ENCODE peak calls at places on chromosomes 2 and 18, in eight cellular contexts. One of them, this sample, is unnamed.

GRCh38 chr2:236939751-236940229 is 145.9 kb upstream of the COPS8 start:
- DNase-seq in HEK293T: no peak
- DNase-seq in nephron progenitor cell: no peak
- DNase-seq in pancreas: no peak
- DNase-seq in activated naive CD4-positive, alpha-beta T cell treated with anti-CD3 and anti-CD28 coated beads for 36 hours: no peak
- DNase-seq in GM04504: no peak
- DNase-seq in dorsolateral prefrontal cortex: no peak
- DNase-seq in astrocyte of the cerebellum: no peak
- DNase-seq in this sample: no peak

GRCh38 chr2:101119431-101119830 is 31.8 kb downstream of the TBC1D8 start:
- DNase-seq in astrocyte of the cerebellum: peak; percentile 41
- DNase-seq in dorsolateral prefrontal cortex: peak; percentile 56
- DNase-seq in pancreas: peak; percentile 88
- DNase-seq in activated naive CD4-positive, alpha-beta T cell treated with anti-CD3 and anti-CD28 coated beads for 36 hours: no peak
- DNase-seq in nephron progenitor cell: no peak
- DNase-seq in GM04504: peak; percentile 52
- DNase-seq in HEK293T: no peak
- DNase-seq in this sample: no peak

GRCh38 chr2:226299771-226300170 is 499.8 kb downstream of the IRS1 start:
- DNase-seq in astrocyte of the cerebellum: no peak
- DNase-seq in pancreas: no peak
- DNase-seq in nephron progenitor cell: no peak
- DNase-seq in dorsolateral prefrontal cortex: no peak
- DNase-seq in activated naive CD4-positive, alpha-beta T cell treated with anti-CD3 and anti-CD28 coated beads for 36 hours: no peak
- DNase-seq in HEK293T: no peak
- DNase-seq in GM04504: no peak
- DNase-seq in this sample: no peak

GRCh38 chr2:27251786-27252185 is 11.1 kb downstream of the SLC30A3 start:
- DNase-seq in activated naive CD4-positive, alpha-beta T cell treated with anti-CD3 and anti-CD28 coated beads for 36 hours: no peak
- DNase-seq in dorsolateral prefrontal cortex: no peak
- DNase-seq in pancreas: no peak
- DNase-seq in HEK293T: no peak
- DNase-seq in nephron progenitor cell: no peak
- DNase-seq in GM04504: no peak
- DNase-seq in astrocyte of the cerebellum: no peak
- DNase-seq in this sample: no peak

GRCh38 chr2:53600835-53601234 is 166.8 kb upstream of the CHAC2 start:
- DNase-seq in dorsolateral prefrontal cortex: no peak
- DNase-seq in activated naive CD4-positive, alpha-beta T cell treated with anti-CD3 and anti-CD28 coated beads for 36 hours: no peak
- DNase-seq in HEK293T: no peak
- DNase-seq in pancreas: no peak
- DNase-seq in GM04504: no peak
- DNase-seq in nephron progenitor cell: no peak
- DNase-seq in astrocyte of the cerebellum: peak; percentile 96
- DNase-seq in this sample: no peak

GRCh38 chr2:191115391-191115790 is 35.4 kb downstream of the STAT4 start:
- DNase-seq in pancreas: no peak
- DNase-seq in nephron progenitor cell: no peak
- DNase-seq in astrocyte of the cerebellum: no peak
- DNase-seq in HEK293T: no peak
- DNase-seq in activated naive CD4-positive, alpha-beta T cell treated with anti-CD3 and anti-CD28 coated beads for 36 hours: peak; percentile 59
- DNase-seq in dorsolateral prefrontal cortex: no peak
- DNase-seq in GM04504: no peak
- DNase-seq in this sample: no peak

GRCh38 chr18:39586696-39587095 is 2021.1 kb upstream of the CELF4 start:
- DNase-seq in pancreas: no peak
- DNase-seq in GM04504: no peak
- DNase-seq in astrocyte of the cerebellum: no peak
- DNase-seq in activated naive CD4-positive, alpha-beta T cell treated with anti-CD3 and anti-CD28 coated beads for 36 hours: no peak
- DNase-seq in nephron progenitor cell: no peak
- DNase-seq in dorsolateral prefrontal cortex: no peak
- DNase-seq in HEK293T: no peak
- DNase-seq in this sample: no peak

GRCh38 chr2:151071382-151071781 is 190.3 kb downstream of the RBM43 start:
- DNase-seq in astrocyte of the cerebellum: no peak
- DNase-seq in activated naive CD4-positive, alpha-beta T cell treated with anti-CD3 and anti-CD28 coated beads for 36 hours: no peak
- DNase-seq in dorsolateral prefrontal cortex: no peak
- DNase-seq in GM04504: peak; percentile 38
- DNase-seq in nephron progenitor cell: peak; percentile 3
- DNase-seq in HEK293T: peak; percentile 23
- DNase-seq in pancreas: no peak
- DNase-seq in this sample: no peak

GRCh38 chr2:70029814-70030409 is 57.4 kb upstream of the PCBP1 start:
- DNase-seq in dorsolateral prefrontal cortex: peak; percentile 62
- DNase-seq in nephron progenitor cell: peak; percentile 14
- DNase-seq in astrocyte of the cerebellum: no peak
- DNase-seq in HEK293T: peak; percentile 54
- DNase-seq in activated naive CD4-positive, alpha-beta T cell treated with anti-CD3 and anti-CD28 coated beads for 36 hours: no peak
- DNase-seq in GM04504: peak; percentile 44
- DNase-seq in pancreas: peak; percentile 24
- DNase-seq in this sample: no peak

GRCh38 chr2:147547425-147547824 is 297.4 kb upstream of the ACVR2A start:
- DNase-seq in pancreas: no peak
- DNase-seq in HEK293T: no peak
- DNase-seq in activated naive CD4-positive, alpha-beta T cell treated with anti-CD3 and anti-CD28 coated beads for 36 hours: no peak
- DNase-seq in GM04504: no peak
- DNase-seq in astrocyte of the cerebellum: no peak
- DNase-seq in dorsolateral prefrontal cortex: no peak
- DNase-seq in nephron progenitor cell: no peak
- DNase-seq in this sample: peak; percentile 43

GRCh38 chr18:39318008-39318407 is 1752.4 kb upstream of the CELF4 start:
- DNase-seq in GM04504: no peak
- DNase-seq in HEK293T: no peak
- DNase-seq in pancreas: no peak
- DNase-seq in activated naive CD4-positive, alpha-beta T cell treated with anti-CD3 and anti-CD28 coated beads for 36 hours: no peak
- DNase-seq in nephron progenitor cell: no peak
- DNase-seq in dorsolateral prefrontal cortex: no peak
- DNase-seq in astrocyte of the cerebellum: no peak
- DNase-seq in this sample: no peak

GRCh38 chr2:239912171-239912937 is 112.8 kb downstream of the NDUFA10 start:
- DNase-seq in dorsolateral prefrontal cortex: no peak
- DNase-seq in nephron progenitor cell: no peak
- DNase-seq in pancreas: no peak
- DNase-seq in activated naive CD4-positive, alpha-beta T cell treated with anti-CD3 and anti-CD28 coated beads for 36 hours: no peak
- DNase-seq in astrocyte of the cerebellum: no peak
- DNase-seq in HEK293T: no peak
- DNase-seq in GM04504: no peak
- DNase-seq in this sample: no peak

GRCh38 chr2:72917138-72917874 is at the start of gene EMX1:
- DNase-seq in astrocyte of the cerebellum: no peak
- DNase-seq in GM04504: no peak
- DNase-seq in dorsolateral prefrontal cortex: no peak
- DNase-seq in nephron progenitor cell: peak; percentile 64
- DNase-seq in pancreas: peak; percentile 86
- DNase-seq in HEK293T: peak; percentile 89
- DNase-seq in activated naive CD4-positive, alpha-beta T cell treated with anti-CD3 and anti-CD28 coated beads for 36 hours: peak; percentile 58
- DNase-seq in this sample: no peak

GRCh38 chr18:70154591-70155194 is 50.8 kb downstream of the RTTN start:
- DNase-seq in pancreas: no peak
- DNase-seq in astrocyte of the cerebellum: peak; percentile 77
- DNase-seq in HEK293T: no peak
- DNase-seq in nephron progenitor cell: no peak
- DNase-seq in dorsolateral prefrontal cortex: no peak
- DNase-seq in GM04504: peak; percentile 70
- DNase-seq in activated naive CD4-positive, alpha-beta T cell treated with anti-CD3 and anti-CD28 coated beads for 36 hours: no peak
- DNase-seq in this sample: peak; percentile 87

GRCh38 chr2:24269270-24269669 is 91.1 kb downstream of the ITSN2 start:
- DNase-seq in astrocyte of the cerebellum: no peak
- DNase-seq in pancreas: no peak
- DNase-seq in activated naive CD4-positive, alpha-beta T cell treated with anti-CD3 and anti-CD28 coated beads for 36 hours: no peak
- DNase-seq in nephron progenitor cell: no peak
- DNase-seq in HEK293T: no peak
- DNase-seq in GM04504: no peak
- DNase-seq in dorsolateral prefrontal cortex: no peak
- DNase-seq in this sample: no peak

GRCh38 chr2:238945433-238946150 is 97.7 kb downstream of the TWIST2 start:
- DNase-seq in astrocyte of the cerebellum: no peak
- DNase-seq in nephron progenitor cell: peak; percentile 52
- DNase-seq in HEK293T: peak; percentile 26
- DNase-seq in GM04504: peak; percentile 44
- DNase-seq in activated naive CD4-positive, alpha-beta T cell treated with anti-CD3 and anti-CD28 coated beads for 36 hours: peak; percentile 23
- DNase-seq in pancreas: no peak
- DNase-seq in dorsolateral prefrontal cortex: peak; percentile 67
- DNase-seq in this sample: no peak

GRCh38 chr2:17813015-17813741 is 3.1 kb upstream of the MSGN1 start:
- DNase-seq in HEK293T: no peak
- DNase-seq in activated naive CD4-positive, alpha-beta T cell treated with anti-CD3 and anti-CD28 coated beads for 36 hours: no peak
- DNase-seq in astrocyte of the cerebellum: no peak
- DNase-seq in dorsolateral prefrontal cortex: no peak
- DNase-seq in pancreas: no peak
- DNase-seq in nephron progenitor cell: no peak
- DNase-seq in GM04504: peak; percentile 15
- DNase-seq in this sample: no peak

GRCh38 chr2:39538713-39539112 is 101.6 kb upstream of the MAP4K3 start:
- DNase-seq in GM04504: no peak
- DNase-seq in astrocyte of the cerebellum: no peak
- DNase-seq in activated naive CD4-positive, alpha-beta T cell treated with anti-CD3 and anti-CD28 coated beads for 36 hours: no peak
- DNase-seq in nephron progenitor cell: no peak
- DNase-seq in HEK293T: no peak
- DNase-seq in dorsolateral prefrontal cortex: no peak
- DNase-seq in pancreas: no peak
- DNase-seq in this sample: no peak

GRCh38 chr18:3008546-3008945 is 4.4 kb downstream of the LPIN2 start:
- DNase-seq in pancreas: no peak
- DNase-seq in activated naive CD4-positive, alpha-beta T cell treated with anti-CD3 and anti-CD28 coated beads for 36 hours: no peak
- DNase-seq in nephron progenitor cell: no peak
- DNase-seq in GM04504: no peak
- DNase-seq in astrocyte of the cerebellum: no peak
- DNase-seq in dorsolateral prefrontal cortex: no peak
- DNase-seq in HEK293T: no peak
- DNase-seq in this sample: peak; percentile 47

This sample was measured in HS-27A.